ENCODE peak calls at places on chromosomes 1 and 21, in nine cellular contexts. A, G, K, B, Z, C, L, D and X are unnamed samples.

GRCh38 chr1:9127395-9128160 is 1.3 kb downstream of the GPR157 start:
- DNase-seq in A (no peak), G (no peak), K (no peak), B (no peak), Z (no peak), C (no peak), L (no peak), D (no peak), X (no peak)

GRCh38 chr1:158999301-159000069 is 10.2 kb upstream of the IFI16 start:
- DNase-seq in A (no peak), G (peak), K (peak), B (peak), Z (no peak), C (no peak), L (no peak), D (no peak), X (peak)

GRCh38 chr1:110524311-110525249 is 5.6 kb upstream of the KCNA10 start:
- DNase-seq in A (peak), G (no peak), K (peak), B (no peak), Z (peak), C (peak), L (peak), D (peak), X (no peak)

GRCh38 chr1:50123071-50123470 is 14.4 kb downstream of the ELAVL4 start:
- DNase-seq in A (no peak), G (no peak), K (no peak), B (no peak), Z (no peak), C (peak), L (no peak), D (no peak), X (no peak)

GRCh38 chr1:59521456-59521855 is 224.6 kb downstream of the FGGY start:
- DNase-seq in A (no peak), G (peak), K (no peak), B (no peak), Z (no peak), C (no peak), L (no peak), D (no peak), X (no peak)

GRCh38 chr1:53807916-53808315 is 30.2 kb downstream of the NDC1 start:
- DNase-seq in A (no peak), G (no peak), K (no peak), B (no peak), Z (no peak), C (no peak), L (no peak), D (no peak), X (no peak)

GRCh38 chr1:161987303-161987702 is 36.4 kb downstream of the OLFML2B start:
- DNase-seq in A (no peak), G (no peak), K (no peak), B (no peak), Z (no peak), C (no peak), L (no peak), D (no peak), X (no peak)

GRCh38 chr1:204455063-204455830 is 39.4 kb downstream of the PIK3C2B start:
- DNase-seq in A (no peak), G (no peak), K (no peak), B (no peak), Z (no peak), C (no peak), L (no peak), D (no peak), X (no peak)

GRCh38 chr21:20998456-20998789 is 214 bp downstream of the NCAM2 start:
- DNase-seq in A (peak), G (no peak), K (peak), B (no peak), Z (no peak), C (peak), L (no peak), D (no peak), X (no peak)

GRCh38 chr21:32278068-32278467 is 781 bp downstream of the MIS18A start:
- DNase-seq in A (no peak), G (no peak), K (peak), B (no peak), Z (no peak), C (no peak), L (no peak), D (no peak), X (no peak)

GRCh38 chr1:200373811-200374231 is 36.0 kb downstream of the ZNF281 start:
- DNase-seq in A (no peak), G (no peak), K (peak), B (no peak), Z (no peak), C (no peak), L (no peak), D (no peak), X (no peak)

GRCh38 chr1:172287207-172287606 is 133.3 kb upstream of the C1orf105 start:
- DNase-seq in A (no peak), G (peak), K (peak), B (peak), Z (no peak), C (no peak), L (no peak), D (peak), X (no peak)

GRCh38 chr1:33273402-33273801 is 17.1 kb downstream of the ZNF362 start:
- DNase-seq in A (no peak), G (no peak), K (no peak), B (no peak), Z (no peak), C (no peak), L (no peak), D (no peak), X (no peak)

GRCh38 chr1:209335090-209335692 is 248.3 kb upstream of the CAMK1G start:
- DNase-seq in A (peak), G (no peak), K (peak), B (peak), Z (peak), C (no peak), L (no peak), D (peak), X (no peak)

GRCh38 chr1:93143136-93143535 is 37.1 kb downstream of the TMED5 start:
- DNase-seq in A (no peak), G (no peak), K (peak), B (no peak), Z (no peak), C (no peak), L (no peak), D (no peak), X (no peak)

GRCh38 chr1:224067207-224067606 is 46.7 kb upstream of the FBXO28 start:
- DNase-seq in A (no peak), G (no peak), K (no peak), B (no peak), Z (no peak), C (no peak), L (no peak), D (no peak), X (no peak)

GRCh38 chr1:205041998-205042910 is 758 bp upstream of the CNTN2 start:
- DNase-seq in A (peak), G (no peak), K (no peak), B (no peak), Z (no peak), C (no peak), L (no peak), D (no peak), X (no peak)

GRCh38 chr21:17585875-17586450 is 26.7 kb downstream of the BTG3 start:
- DNase-seq in A (peak), G (no peak), K (peak), B (peak), Z (no peak), C (peak), L (peak), D (no peak), X (no peak)

GRCh38 chr1:158809862-158810261 is 21.3 kb upstream of the MNDA start:
- DNase-seq in A (no peak), G (no peak), K (no peak), B (no peak), Z (no peak), C (no peak), L (no peak), D (no peak), X (no peak)

GRCh38 chr1:55938376-55938850 is 641.0 kb downstream of the PLPP3 start:
- DNase-seq in A (no peak), G (no peak), K (no peak), B (peak), Z (no peak), C (no peak), L (no peak), D (no peak), X (no peak)

GRCh38 chr1:94385354-94385947 is 32.7 kb upstream of the ABCD3 start:
- DNase-seq in A (peak), G (no peak), K (no peak), B (no peak), Z (no peak), C (no peak), L (no peak), D (no peak), X (no peak)

GRCh38 chr1:15449567-15449966 is 7.0 kb upstream of the CELA2A start:
- DNase-seq in A (no peak), G (no peak), K (no peak), B (no peak), Z (no peak), C (no peak), L (no peak), D (no peak), X (no peak)

GRCh38 chr1:246152986-246153431 is 354.1 kb downstream of the SMYD3 start:
- DNase-seq in A (no peak), G (no peak), K (no peak), B (no peak), Z (no peak), C (no peak), L (no peak), D (no peak), X (no peak)

GRCh38 chr1:29017975-29018712 is 103.8 kb downstream of the EPB41 start:
- DNase-seq in A (no peak), G (no peak), K (no peak), B (no peak), Z (no peak), C (no peak), L (no peak), D (no peak), X (no peak)